ENCODE peak calls at places on chromosomes 6 and 20, in ten cellular contexts. V is transverse colon, S is Peyer's patch, J is left lung, L is keratinocyte, X is hepatocyte, C is cardiac muscle cell, E is thyroid gland, H is left ventricle myocardium inferior, N is heart left ventricle. K is an unnamed sample.

GRCh38 chr6:157755752-157756411 is 67.2 kb upstream of the SNX9 start:
- DNase-seq in L (no peak), H (no peak), J (no peak), S (peak; percentile 29), V (no peak), N (no peak), X (no peak), C (no peak), E (no peak), K (no peak)

GRCh38 chr20:32957451-32957850 is 46.8 kb downstream of the SUN5 start:
- DNase-seq in L (no peak), N (no peak), H (no peak), E (no peak), C (no peak), V (no peak), J (no peak), X (no peak), S (no peak), K (no peak)

GRCh38 chr6:170578909-170579308 is 5.5 kb downstream of the PDCD2 start:
- DNase-seq in S (no peak), V (no peak), N (no peak), J (no peak), X (no peak), E (no peak), H (no peak), L (no peak), C (no peak), K (no peak)

GRCh38 chr6:10146723-10147451 is 268.0 kb downstream of the TFAP2A start:
- DNase-seq in N (no peak), J (no peak), S (no peak), E (no peak), V (no peak), H (no peak), L (no peak), C (peak; percentile 47), X (peak; percentile 35), K (no peak)

GRCh38 chr6:95636552-95637376 is 59.4 kb downstream of the MANEA start:
- DNase-seq in J (no peak), E (peak; percentile 74), X (no peak), C (no peak), N (no peak), S (no peak), L (no peak), V (no peak), H (no peak), K (no peak)

GRCh38 chr6:40456390-40457013 is 130.7 kb downstream of the LRFN2 start:
- DNase-seq in V (no peak), N (no peak), J (no peak), L (no peak), H (no peak), C (no peak), S (no peak), E (no peak), X (no peak), K (no peak)

GRCh38 chr20:38076548-38076947 is 43.0 kb downstream of the RPRD1B start:
- DNase-seq in V (no peak), J (no peak), S (no peak), E (no peak), H (no peak), N (no peak), C (no peak), L (no peak), X (no peak), K (no peak)

GRCh38 chr6:167130712-167131684 is 8.1 kb downstream of the CCR6 start:
- DNase-seq in L (no peak), X (no peak), S (peak; percentile 55), J (no peak), V (no peak), N (no peak), H (no peak), E (peak; percentile 74), C (no peak), K (no peak)

GRCh38 chr6:31715022-31715683 is at the start of gene LY6G6D:
- DNase-seq in L (no peak), H (no peak), X (no peak), V (no peak), S (no peak), E (peak; percentile 28), J (no peak), N (peak; percentile 6), C (no peak), K (no peak)

GRCh38 chr20:1494436-1494835 is 3.2 kb upstream of the SIRPB2 start:
- DNase-seq in C (no peak), V (no peak), E (no peak), L (no peak), S (no peak), X (no peak), J (no peak), H (no peak), N (no peak), K (no peak)

GRCh38 chr6:160130729-160131484 is 9.3 kb downstream of the SLC22A1 start:
- DNase-seq in X (no peak), N (no peak), J (no peak), H (no peak), S (no peak), E (no peak), V (no peak), C (no peak), L (no peak), K (no peak)

GRCh38 chr6:135043854-135044253 is 10.8 kb downstream of the HBS1L start:
- DNase-seq in S (no peak), E (peak; percentile 80), X (no peak), C (peak; percentile 21), V (no peak), L (no peak), H (no peak), J (no peak), N (no peak), K (no peak)

GRCh38 chr6:25670793-25671513 is 18.9 kb downstream of the SCGN start:
- DNase-seq in E (no peak), N (no peak), C (peak; percentile 18), V (no peak), J (no peak), L (no peak), H (no peak), S (no peak), X (peak; percentile 11), K (no peak)

GRCh38 chr6:135419162-135419561 is 78.4 kb downstream of the AHI1 start:
- DNase-seq in S (no peak), N (no peak), J (no peak), E (no peak), C (peak; percentile 74), V (no peak), X (no peak), L (no peak), H (no peak), K (no peak)

GRCh38 chr6:52359403-52359802 is 2.5 kb upstream of the PAQR8 start:
- DNase-seq in X (no peak), V (no peak), J (no peak), C (no peak), E (no peak), S (no peak), H (no peak), N (no peak), L (no peak), K (no peak)

GRCh38 chr20:37531856-37532255 is 4.2 kb upstream of the BLCAP start:
- DNase-seq in C (no peak), J (no peak), E (no peak), L (no peak), V (no peak), X (no peak), N (no peak), S (no peak), H (no peak), K (no peak)

GRCh38 chr6:66986940-66987339 is 1279.9 kb upstream of the EYS start:
- DNase-seq in H (no peak), E (no peak), J (no peak), X (peak; percentile 59), L (no peak), V (no peak), N (no peak), S (no peak), C (no peak), K (no peak)

GRCh38 chr6:100427452-100427851 is 37.3 kb downstream of the SIM1 start:
- DNase-seq in V (no peak), J (no peak), C (peak; percentile 15), N (no peak), S (no peak), L (no peak), E (no peak), H (no peak), X (no peak), K (no peak)
- H3K27ac ChIP-seq in V (no peak overlapping the region), J (no peak overlapping the region), C (no peak overlapping the region), N (no peak overlapping the region), S (no peak overlapping the region), L (no peak overlapping the region), E (no peak overlapping the region), H (no peak overlapping the region), X (no peak overlapping the region), K (no peak overlapping the region)

GRCh38 chr6:150670311-150670710 is 70.6 kb downstream of the PLEKHG1 start:
- DNase-seq in X (no peak), C (no peak), L (no peak), J (no peak), S (no peak), H (no peak), E (no peak), V (no peak), N (no peak), K (no peak)
- TF ChIP-seq CTCF in X (no peak), C (no peak), L (no peak), J (no peak), S (no peak), H (no peak), E (no peak), V (no peak), N (no peak), K (no peak)

GRCh38 chr6:36955671-36956070 is 1.1 kb downstream of the PI16 start:
- DNase-seq in V (no peak), S (no peak), H (no peak), J (no peak), X (no peak), L (no peak), E (no peak), C (no peak), N (no peak), K (no peak)

GRCh38 chr6:36954262-36954931 is at the start of gene PI16:
- DNase-seq in X (no peak), L (no peak), E (no peak), J (no peak), H (no peak), C (no peak), S (no peak), V (no peak), N (no peak), K (no peak)

GRCh38 chr6:36955136-36955535 is 598 bp downstream of the PI16 start:
- DNase-seq in C (no peak), E (no peak), L (no peak), V (no peak), H (no peak), N (no peak), J (no peak), S (no peak), X (no peak), K (no peak)

GRCh38 chr6:36957773-36958271 is 3.3 kb downstream of the PI16 start:
- DNase-seq in H (no peak), V (no peak), E (no peak), L (no peak), N (peak; percentile 43), S (no peak), X (no peak), C (no peak), J (no peak), K (no peak)

GRCh38 chr6:36956111-36956820 is 1.7 kb downstream of the PI16 start:
- DNase-seq in C (no peak), X (no peak), L (peak; percentile 83), H (no peak), N (no peak), S (no peak), E (no peak), J (no peak), V (no peak), K (no peak)
- H3K4me3 ChIP-seq in C (no peak overlapping the region), X (no peak overlapping the region), L (no peak overlapping the region), H (peak overlapping the region; percentile 48), N (peak overlapping the region; percentile 7), S (no peak overlapping the region), E (no peak overlapping the region), J (no peak overlapping the region), V (no peak overlapping the region), K (no peak overlapping the region)

GRCh38 chr20:53984354-53984753 is 86.0 kb downstream of the BCAS1 start:
- DNase-seq in V (no peak), E (no peak), L (no peak), H (no peak), C (no peak), J (no peak), N (no peak), X (no peak), S (no peak), K (no peak)
- H3K27ac ChIP-seq in V (no peak overlapping the region), E (no peak overlapping the region), L (no peak overlapping the region), H (no peak overlapping the region), C (no peak overlapping the region), J (no peak overlapping the region), N (no peak overlapping the region), X (no peak overlapping the region), S (no peak overlapping the region), K (no peak overlapping the region)